ENCODE peak calls at places on chromosome 14, in nine cellular contexts. H is NCI-H1105; C is stimulated activated CD4-positive, alpha-beta T cell treated with anti-CD3 and anti-CD28 coated beads, TNF-alpha, amount 100 ng/mL, for 24 hours; G is H7; Z is endodermal cell; M is endothelial cell; L is activated T-helper 1 cell treated with anti-CD3 and anti-CD28 coated beads, Interleukin-2, amount 50 U/mL, for 16 hours; J is ACHN; W is activated T-cell treated with anti-CD3 and anti-CD28 coated beads, Interleukin-2, amount 50 U/mL, for 1 hour. B is an unnamed sample.

GRCh38 chr14:24959791-24960331 is 90.1 kb downstream of the STXBP6 start:
- DNase-seq in H (no peak), C (no peak), G (no peak), Z (no peak), M (no peak), L (no peak), J (no peak), W (no peak), B (no peak)

GRCh38 chr14:68247281-68247680 is 427.7 kb downstream of the RAD51B start:
- DNase-seq in H (no peak), C (no peak), G (no peak), Z (no peak), M (no peak), L (no peak), J (no peak), W (no peak), B (no peak)

GRCh38 chr14:100294213-100294962 is 11.9 kb downstream of the SLC25A29 start:
- DNase-seq in H (no peak), C (no peak), G (peak; percentile 48), Z (peak; percentile 41), M (no peak), L (no peak), J (no peak), W (peak; percentile 2), B (peak; percentile 34)

GRCh38 chr14:65359503-65359902 is 53.0 kb upstream of the FUT8 start:
- DNase-seq in H (no peak), C (no peak), G (no peak), Z (no peak), M (no peak), L (no peak), J (no peak), W (no peak), B (no peak)

GRCh38 chr14:67446371-67447032 is 34.5 kb upstream of the PLEK2 start:
- DNase-seq in H (peak; percentile 53), C (no peak), G (no peak), Z (no peak), M (no peak), L (no peak), J (no peak), W (no peak), B (no peak)

GRCh38 chr14:83798421-83798820 is 1731.5 kb upstream of the FLRT2 start:
- DNase-seq in H (no peak), C (no peak), G (no peak), Z (no peak), M (no peak), L (no peak), J (peak; percentile 80), W (no peak), B (no peak)

GRCh38 chr14:93540235-93540634 is 109.5 kb downstream of the UNC79 start:
- DNase-seq in H (no peak), C (no peak), G (no peak), Z (no peak), M (no peak), L (no peak), J (no peak), W (no peak), B (no peak)

GRCh38 chr14:75088566-75089373 is 19.3 kb downstream of the ZC2HC1C start:
- DNase-seq in H (peak; percentile 55), C (no peak), G (peak; percentile 66), Z (peak; percentile 83), M (peak; percentile 62), L (no peak), J (peak; percentile 57), W (no peak), B (peak; percentile 69)

GRCh38 chr14:103594265-103594664 is 31.5 kb downstream of the COA8 start:
- DNase-seq in H (peak; percentile 6), C (no peak), G (peak; percentile 66), Z (no peak), M (no peak), L (no peak), J (no peak), W (no peak), B (peak; percentile 88)

GRCh38 chr14:49950275-49951250 is 57.7 kb downstream of the ARF6 start:
- DNase-seq in H (peak; percentile 97), C (no peak), G (no peak), Z (no peak), M (no peak), L (no peak), J (no peak), W (no peak), B (no peak)

GRCh38 chr14:103163199-103163598 is 39.9 kb downstream of the TNFAIP2 start:
- DNase-seq in H (no peak), C (no peak), G (no peak), Z (no peak), M (no peak), L (no peak), J (no peak), W (no peak), B (no peak)

GRCh38 chr14:34081576-34082136 is 130.8 kb upstream of the EGLN3 start:
- DNase-seq in H (peak; percentile 36), C (no peak), G (no peak), Z (no peak), M (no peak), L (no peak), J (peak; percentile 23), W (no peak), B (peak; percentile 45)

GRCh38 chr14:100539766-100540140 is 47.5 kb downstream of the BEGAIN start:
- DNase-seq in H (no peak), C (no peak), G (peak; percentile 50), Z (no peak), M (no peak), L (no peak), J (no peak), W (no peak), B (no peak)

GRCh38 chr14:55572578-55572977 is 7.4 kb upstream of the KTN1 start:
- DNase-seq in H (peak; percentile 82), C (no peak), G (no peak), Z (no peak), M (no peak), L (no peak), J (no peak), W (no peak), B (no peak)

GRCh38 chr14:48398675-48399282 is 723.4 kb upstream of the MDGA2 start:
- DNase-seq in H (peak; percentile 31), C (no peak), G (peak; percentile 10), Z (peak; percentile 52), M (peak; percentile 16), L (no peak), J (peak; percentile 51), W (no peak), B (peak; percentile 81)

GRCh38 chr14:50801706-50802105 is 29.3 kb downstream of the NIN start:
- DNase-seq in H (no peak), C (no peak), G (no peak), Z (no peak), M (no peak), L (no peak), J (no peak), W (no peak), B (no peak)

GRCh38 chr14:100902295-100902694 is 1.2 kb downstream of the RTL1 start:
- DNase-seq in H (no peak), C (no peak), G (peak; percentile 89), Z (peak; percentile 74), M (no peak), L (no peak), J (peak; percentile 6), W (no peak), B (no peak)

GRCh38 chr14:75968461-75968860 is 13.3 kb downstream of the TGFB3 start:
- DNase-seq in H (no peak), C (no peak), G (no peak), Z (no peak), M (no peak), L (no peak), J (no peak), W (no peak), B (no peak)

GRCh38 chr14:37550511-37550910 is 44.5 kb downstream of the FOXA1 start:
- DNase-seq in H (no peak), C (no peak), G (no peak), Z (no peak), M (no peak), L (no peak), J (no peak), W (no peak), B (no peak)

GRCh38 chr14:61724133-61724532 is 28.8 kb downstream of the HIF1A start:
- DNase-seq in H (no peak), C (no peak), G (no peak), Z (no peak), M (no peak), L (no peak), J (no peak), W (no peak), B (no peak)

GRCh38 chr14:80678436-80678835 is 263.1 kb downstream of the CEP128 start:
- DNase-seq in H (no peak), C (no peak), G (no peak), Z (no peak), M (no peak), L (no peak), J (no peak), W (no peak), B (no peak)

GRCh38 chr14:96811265-96811664 is 14.1 kb downstream of the VRK1 start:
- DNase-seq in H (no peak), C (no peak), G (no peak), Z (no peak), M (no peak), L (no peak), J (no peak), W (no peak), B (no peak)

GRCh38 chr14:101257551-101257950 is 303.7 kb upstream of the DIO3 start:
- DNase-seq in H (no peak), C (no peak), G (peak; percentile 12), Z (no peak), M (no peak), L (no peak), J (no peak), W (no peak), B (no peak)

GRCh38 chr14:37721976-37722659 is 126.7 kb downstream of the TTC6 start:
- DNase-seq in H (no peak), C (no peak), G (no peak), Z (no peak), M (no peak), L (no peak), J (peak; percentile 63), W (no peak), B (peak; percentile 82)

GRCh38 chr14:66359500-66359899 is 126.7 kb upstream of the CCDC196 start:
- DNase-seq in H (peak; percentile 62), C (peak; percentile 1), G (peak; percentile 26), Z (no peak), M (peak; percentile 35), L (no peak), J (peak; percentile 51), W (no peak), B (peak; percentile 60)

GRCh38 chr14:21109377-21110260 is 8.8 kb downstream of the TMEM253 start:
- DNase-seq in H (no peak), C (no peak), G (no peak), Z (no peak), M (no peak), L (no peak), J (no peak), W (no peak), B (no peak)

GRCh38 chr14:75238728-75239455 is 39.7 kb upstream of the FOS start:
- DNase-seq in H (no peak), C (no peak), G (no peak), Z (no peak), M (no peak), L (no peak), J (no peak), W (no peak), B (no peak)

GRCh38 chr14:55097894-55098560 is 31.0 kb upstream of the LGALS3 start:
- DNase-seq in H (no peak), C (peak; percentile 21), G (no peak), Z (no peak), M (no peak), L (peak; percentile 25), J (no peak), W (no peak), B (no peak)